ENCODE peak calls at places on chromosomes 12 and 14, in nine cellular contexts. E, U, Z, Y, G, C, P, F and S are unnamed samples.

GRCh38 chr14:73591690-73592448 is at the start of gene ACOT4:
- DNase-seq in E (peak), U (peak), Z (peak), Y (peak), G (peak), C (peak), P (peak), F (peak), S (peak)

GRCh38 chr12:53413485-53414215 is 10.0 kb upstream of the AMHR2 start:
- DNase-seq in E (no peak), U (no peak), Z (no peak), Y (no peak), G (no peak), C (no peak), P (no peak), F (no peak), S (no peak)

GRCh38 chr12:1496162-1496925 is 98.0 kb downstream of the FBXL14 start:
- DNase-seq in E (peak), U (no peak), Z (no peak), Y (no peak), G (peak), C (peak), P (no peak), F (no peak), S (no peak)

GRCh38 chr12:117034691-117035090 is 64.5 kb downstream of the TESC start:
- DNase-seq in E (no peak), U (no peak), Z (no peak), Y (no peak), G (no peak), C (no peak), P (no peak), F (no peak), S (no peak)

GRCh38 chr12:107330901-107331431 is 237.6 kb upstream of the CRY1 start:
- DNase-seq in E (no peak), U (no peak), Z (no peak), Y (no peak), G (no peak), C (no peak), P (no peak), F (no peak), S (no peak)

GRCh38 chr14:103028161-103028767 is 29.1 kb downstream of the CDC42BPB start:
- DNase-seq in E (no peak), U (no peak), Z (no peak), Y (no peak), G (no peak), C (no peak), P (no peak), F (no peak), S (no peak)

GRCh38 chr12:90311561-90311960 is 602.9 kb upstream of the ATP2B1 start:
- DNase-seq in E (no peak), U (no peak), Z (no peak), Y (no peak), G (no peak), C (no peak), P (no peak), F (no peak), S (no peak)

GRCh38 chr14:67820428-67820881 is 876 bp downstream of the RAD51B start:
- DNase-seq in E (peak), U (no peak), Z (no peak), Y (no peak), G (no peak), C (peak), P (no peak), F (no peak), S (peak)

GRCh38 chr12:124524231-124524925 is 43.0 kb downstream of the NCOR2 start:
- DNase-seq in E (peak), U (no peak), Z (no peak), Y (no peak), G (no peak), C (peak), P (no peak), F (no peak), S (peak)